ENCODE peak calls at places on chromosomes 1 and 21, in five cellular contexts. D, A, Z, Y and R are unnamed samples.

GRCh38 chr1:192170196-192170984 is 12.1 kb downstream of the RGS18 start:
- DNase-seq in A (no peak), Y (no peak), Z (no peak), D (no peak), R (no peak)

GRCh38 chr1:176174108-176174507 is 33.0 kb downstream of the COP1 start:
- DNase-seq in Y (no peak), D (no peak), A (no peak), Z (no peak), R (no peak)

GRCh38 chr1:180633092-180634045 is 1.5 kb downstream of the XPR1 start:
- DNase-seq in A (no peak), Z (no peak), Y (no peak), D (peak; percentile 8), R (no peak)

GRCh38 chr21:18801468-18801867 is 397.9 kb upstream of the TMPRSS15 start:
- DNase-seq in A (no peak), Z (no peak), Y (no peak), D (no peak), R (no peak)

GRCh38 chr1:203152158-203153034 is 23.2 kb downstream of the MYBPH start:
- DNase-seq in D (peak; percentile 60), A (no peak), Z (no peak), Y (no peak), R (no peak)

GRCh38 chr1:17654519-17654918 is 100.6 kb upstream of the ACTL8 start:
- DNase-seq in D (no peak), Z (no peak), A (no peak), Y (no peak), R (no peak)

GRCh38 chr1:247184254-247184653 is 12.4 kb upstream of the ZNF124 start:
- DNase-seq in Y (no peak), A (no peak), D (no peak), Z (no peak), R (no peak)

GRCh38 chr1:27830621-27831424 is at the start of gene PPP1R8:
- DNase-seq in A (peak; percentile 93), Z (peak; percentile 90), Y (peak; percentile 80), D (peak; percentile 99), R (peak; percentile 97)

GRCh38 chr1:109687641-109688499 is at the start of gene GSTM1:
- DNase-seq in Z (no peak), Y (no peak), A (no peak), D (peak; percentile 91), R (peak; percentile 93)

GRCh38 chr1:10958614-10959013 is 53.8 kb upstream of the TARDBP start:
- DNase-seq in Z (no peak), Y (no peak), D (no peak), A (no peak), R (no peak)

GRCh38 chr1:83883979-83884378 is 115.0 kb downstream of the TTLL7 start:
- DNase-seq in A (no peak), Y (no peak), Z (no peak), D (no peak), R (no peak)

GRCh38 chr1:162230096-162230495 is 146.6 kb downstream of the SPATA46 start:
- DNase-seq in D (peak; percentile 98), A (peak; percentile 19), Z (no peak), Y (no peak), R (no peak)

GRCh38 chr1:203136409-203137042 is 9.0 kb downstream of the ADORA1 start:
- DNase-seq in A (no peak), D (no peak), Z (no peak), Y (no peak), R (no peak)

GRCh38 chr1:180857947-180858768 is 54.5 kb upstream of the KIAA1614 start:
- DNase-seq in D (no peak), Z (no peak), Y (no peak), A (no peak), R (no peak)

GRCh38 chr1:93093332-93094006 is 14.4 kb downstream of the MTF2 start:
- DNase-seq in D (no peak), Y (no peak), A (no peak), Z (no peak), R (no peak)

GRCh38 chr1:89844236-89844807 is 23.5 kb downstream of the LRRC8D start:
- DNase-seq in D (no peak), Y (no peak), A (no peak), Z (no peak), R (no peak)

GRCh38 chr1:95655321-95656020 is 421.5 kb downstream of the RWDD3 start:
- DNase-seq in Y (no peak), D (no peak), Z (no peak), A (no peak), R (no peak)

GRCh38 chr1:8201331-8201861 is 116.5 kb upstream of the SLC45A1 start:
- DNase-seq in A (no peak), Y (no peak), Z (no peak), D (no peak), R (no peak)

GRCh38 chr1:22133928-22134324 is 9.0 kb downstream of the WNT4 start:
- DNase-seq in Z (no peak), Y (no peak), A (no peak), D (no peak), R (no peak)

GRCh38 chr1:22447581-22448215 is 4.0 kb upstream of the ZBTB40 start:
- DNase-seq in Z (no peak), Y (no peak), A (no peak), D (no peak), R (no peak)

GRCh38 chr1:42146916-42147320 is 6.3 kb upstream of the GUCA2B start:
- DNase-seq in Y (peak; percentile 45), A (peak; percentile 63), D (peak; percentile 62), Z (peak; percentile 87), R (no peak)

GRCh38 chr1:94884101-94884875 is 42.6 kb downstream of the CNN3 start:
- DNase-seq in A (no peak), Y (no peak), D (no peak), Z (peak; percentile 80), R (no peak)

GRCh38 chr1:156291226-156292061 is 4.0 kb downstream of the GLMP start:
- DNase-seq in D (peak; percentile 78), Y (no peak), Z (peak; percentile 74), A (peak; percentile 90), R (peak; percentile 96)

GRCh38 chr1:21818661-21819060 is 6.6 kb downstream of the LDLRAD2 start:
- DNase-seq in Z (no peak), A (peak; percentile 45), D (peak; percentile 43), Y (no peak), R (no peak)

GRCh38 chr1:23057301-23057700 is 38.0 kb downstream of the KDM1A start:
- DNase-seq in Y (no peak), D (no peak), Z (no peak), A (no peak), R (no peak)

DNA sequence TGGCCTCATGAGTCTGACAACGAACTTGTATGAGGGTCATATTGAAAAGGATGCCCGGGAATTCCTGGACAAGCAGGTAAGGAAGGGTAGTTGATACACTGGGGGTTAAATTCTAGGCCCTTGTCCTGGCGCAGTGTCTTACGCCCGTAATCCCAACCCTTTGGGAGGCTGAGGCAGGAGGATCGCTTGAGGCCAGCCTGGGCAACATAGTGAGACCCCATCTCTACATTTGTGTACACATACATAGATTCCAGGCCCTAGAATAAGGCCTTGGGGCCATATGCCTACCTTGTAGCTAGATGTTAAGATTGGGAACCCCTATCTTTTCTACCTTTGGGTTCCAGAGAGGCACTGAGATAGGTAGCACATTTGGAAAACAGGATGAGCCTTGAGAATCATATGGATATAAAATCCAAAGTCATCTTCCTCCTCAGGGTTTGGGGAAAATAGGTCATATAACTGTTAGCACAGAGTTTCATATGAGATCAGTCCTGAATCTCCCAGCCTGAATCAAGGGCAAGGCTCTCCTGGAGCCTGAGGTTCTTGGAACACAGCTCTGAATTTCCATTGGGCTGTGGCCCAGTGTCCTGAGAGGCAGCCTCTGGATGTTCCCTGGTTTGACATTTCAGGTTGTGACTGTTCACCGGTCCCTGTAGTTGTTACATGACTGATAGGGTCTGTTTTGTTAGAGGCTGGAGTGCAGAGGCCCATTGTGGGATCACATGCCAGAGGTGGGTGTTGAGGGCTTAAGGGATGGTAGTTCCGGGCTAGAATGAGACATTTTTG is 104.4 kb downstream of the PIK3R3 start:
- DNase-seq in D (no peak), Z (no peak), A (peak; percentile 51), Y (no peak), R (no peak)
- H3K27ac ChIP-seq in D (no peak overlapping the region), Z (no peak overlapping the region), A (peak overlapping the region; percentile 89), Y (no peak overlapping the region), R (no peak overlapping the region)

GRCh38 chr1:217275617-217276398 is 355.1 kb downstream of the GPATCH2 start:
- DNase-seq in A (no peak), D (peak; percentile 23), Y (no peak), Z (no peak), R (no peak)

GRCh38 chr1:217274416-217274815 is 356.5 kb downstream of the GPATCH2 start:
- DNase-seq in D (no peak), Y (no peak), Z (no peak), A (no peak), R (no peak)

GRCh38 chr1:217274927-217275616 is 355.8 kb downstream of the GPATCH2 start:
- DNase-seq in Z (no peak), Y (no peak), D (peak; percentile 10), A (no peak), R (no peak)

GRCh38 chr1:217272385-217272784 is 358.5 kb downstream of the GPATCH2 start:
- DNase-seq in Z (no peak), A (no peak), D (no peak), Y (no peak), R (no peak)

GRCh38 chr1:217273866-217274265 is 357.0 kb downstream of the GPATCH2 start:
- DNase-seq in Y (no peak), Z (no peak), D (no peak), A (no peak), R (no peak)
- H3K27ac ChIP-seq in Y (no peak overlapping the region), Z (no peak overlapping the region), D (no peak overlapping the region), A (no peak overlapping the region), R (no peak overlapping the region)

GRCh38 chr1:3711381-3711779 is 40.9 kb upstream of the CCDC27 start:
- DNase-seq in Z (no peak), Y (no peak), A (no peak), D (no peak), R (no peak)
- H3K27ac ChIP-seq in Z (peak overlapping the region; percentile 32), Y (no peak overlapping the region), A (no peak overlapping the region), D (no peak overlapping the region), R (no peak overlapping the region)

DNA sequence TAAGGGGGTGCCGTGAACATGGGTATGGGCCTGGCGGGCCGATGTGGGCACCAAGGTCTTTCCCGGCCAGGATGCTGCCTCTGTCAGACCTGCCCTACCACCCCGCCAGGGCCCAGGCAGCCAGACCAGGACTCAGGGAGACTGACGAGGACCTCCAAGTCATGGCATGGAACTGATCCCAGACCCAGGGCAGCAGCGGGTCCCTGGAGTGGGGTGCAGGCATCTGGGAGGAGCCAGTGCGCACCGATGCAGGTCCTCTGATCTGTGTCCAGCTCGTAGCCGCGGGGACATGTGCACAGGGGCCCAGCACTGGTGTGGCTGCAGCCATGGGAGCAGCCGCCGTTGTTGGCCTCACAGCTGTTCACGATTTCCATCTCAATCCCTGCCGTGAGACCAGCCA is 56.8 kb downstream of the ARHGEF16 start:
- DNase-seq in A (no peak), Y (no peak), D (no peak), Z (no peak), R (no peak)
- H3K27ac ChIP-seq in A (no peak overlapping the region), Y (no peak overlapping the region), D (no peak overlapping the region), Z (no peak overlapping the region), R (no peak overlapping the region)